ENCODE peak calls at places on chromosomes 5 and 9, in seven cellular contexts. D, T, C, R, W, Y and K are unnamed samples.

GRCh38 chr9:112532427-112532826 is 45.8 kb downstream of the KIAA1958 start:
- DNase-seq in R (no peak), Y (no peak), C (no peak), D (no peak), W (peak), T (peak), K (no peak)

GRCh38 chr5:71971862-71972261 is 135.4 kb upstream of the MAP1B start:
- DNase-seq in Y (no peak), T (no peak), W (no peak), R (no peak), D (no peak), C (no peak), K (no peak)

GRCh38 chr5:56123531-56124243 is 109.4 kb downstream of the ANKRD55 start:
- DNase-seq in D (peak), T (peak), Y (no peak), W (peak), R (peak), C (peak), K (peak)

GRCh38 chr5:76874088-76874581 is 24.3 kb downstream of the S100Z start:
- DNase-seq in T (no peak), C (no peak), W (no peak), R (no peak), Y (peak), D (no peak), K (no peak)

GRCh38 chr5:139183502-139183901 is 14.7 kb downstream of the SIL1 start:
- DNase-seq in C (no peak), R (no peak), D (no peak), Y (no peak), W (no peak), T (no peak), K (no peak)

GRCh38 chr5:134945041-134945440 is 22.7 kb upstream of the CATSPER3 start:
- DNase-seq in Y (no peak), R (no peak), C (no peak), T (peak), D (no peak), W (no peak), K (no peak)

GRCh38 chr5:24999732-25000131 is 355.0 kb upstream of the CDH10 start:
- DNase-seq in W (no peak), D (no peak), T (no peak), C (no peak), R (no peak), Y (no peak), K (no peak)

GRCh38 chr5:149745212-149745943 is 15.3 kb downstream of the PPARGC1B start:
- DNase-seq in C (no peak), D (no peak), R (no peak), W (no peak), Y (no peak), T (no peak), K (no peak)

GRCh38 chr5:39219433-39219832 is at the start of gene FYB1:
- DNase-seq in Y (no peak), D (no peak), W (peak), R (peak), T (no peak), C (no peak), K (no peak)

GRCh38 chr9:133059623-133060022 is 2.2 kb upstream of the CEL start:
- DNase-seq in W (no peak), T (no peak), R (no peak), C (no peak), D (no peak), Y (no peak), K (no peak)

GRCh38 chr5:127898551-127899213 is 184.9 kb upstream of the SLC12A2 start:
- DNase-seq in Y (no peak), D (no peak), W (no peak), C (no peak), R (no peak), T (peak), K (no peak)

GRCh38 chr9:70495514-70495913 is 81.1 kb upstream of the KLF9 start:
- DNase-seq in C (no peak), W (no peak), D (no peak), T (no peak), Y (no peak), R (no peak), K (no peak)

GRCh38 chr9:11233693-11234092 is 620.9 kb upstream of the PTPRD start:
- DNase-seq in Y (no peak), W (no peak), T (no peak), D (no peak), C (no peak), R (no peak), K (no peak)

GRCh38 chr9:7935666-7936065 is 136.1 kb upstream of the DMAC1 start:
- DNase-seq in R (no peak), T (no peak), C (no peak), W (no peak), Y (no peak), D (no peak), K (no peak)

GRCh38 chr5:50320131-50320749 is 120.8 kb downstream of the EMB start:
- DNase-seq in T (no peak), R (no peak), W (no peak), Y (no peak), C (no peak), D (no peak), K (no peak)

DNA sequence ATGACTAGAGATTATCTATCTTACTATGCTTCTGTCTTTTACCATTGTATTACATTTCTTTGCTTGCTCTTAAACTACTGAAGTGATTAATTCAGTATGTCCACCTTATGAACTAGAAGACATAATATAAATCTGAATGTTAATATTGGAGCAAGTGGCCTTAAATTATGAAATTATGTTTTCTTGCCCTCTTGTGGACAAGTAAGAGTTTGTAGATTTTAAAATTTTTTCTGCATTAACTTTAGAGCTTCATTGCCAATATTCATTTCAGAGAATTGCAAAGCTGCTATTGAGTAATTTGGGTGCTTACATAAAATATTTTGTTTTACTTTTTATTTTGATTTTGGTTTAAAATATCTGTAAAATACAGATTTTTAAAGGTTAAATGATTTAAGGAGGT is 55.3 kb downstream of the RANBP17 start:
- DNase-seq in C (no peak), D (no peak), W (peak), T (no peak), Y (no peak), R (no peak), K (no peak)
- TF ChIP-seq CTCF in C (peak), D (no peak), W (peak), T (peak), Y (no peak), R (peak), K (no peak)

DNA sequence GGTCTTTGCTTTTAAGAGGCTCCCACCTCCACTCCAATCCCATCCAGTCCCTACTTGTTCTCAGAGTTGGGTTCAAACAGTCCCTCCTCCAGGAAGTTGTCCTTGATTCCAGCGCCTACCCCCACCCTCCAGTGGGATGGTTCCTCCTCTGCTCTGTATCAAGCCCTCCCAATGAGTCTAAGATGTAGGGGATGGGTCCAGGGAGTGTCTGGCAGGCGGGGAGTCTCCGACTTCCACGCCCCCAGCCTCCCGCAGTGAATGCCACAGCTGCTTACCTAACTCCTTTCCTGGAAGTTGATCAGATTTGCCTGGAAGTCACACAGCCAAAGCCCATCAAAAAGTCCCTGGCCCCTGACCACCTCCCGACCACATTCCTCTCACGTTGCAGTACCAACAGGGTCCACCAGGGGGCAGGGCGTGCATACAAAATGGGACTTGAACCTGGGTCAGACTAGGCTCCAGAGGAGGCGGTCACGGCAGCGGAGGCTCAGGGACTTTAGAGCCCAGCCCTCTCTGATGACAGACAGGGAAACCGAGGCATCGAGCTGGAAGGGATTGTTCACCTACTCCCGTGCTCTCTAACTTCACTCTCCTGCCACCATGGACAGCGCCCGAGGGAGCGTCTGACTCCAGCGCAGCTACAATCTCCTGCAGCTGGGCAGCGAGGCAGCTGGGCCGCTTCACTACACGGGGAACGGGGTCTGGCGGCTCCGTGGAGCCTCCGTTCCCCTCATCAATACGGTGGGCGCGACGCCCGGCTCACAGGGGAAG is 25.0 kb upstream of the TDRD7 start:
- DNase-seq in T (peak), D (peak), R (peak), Y (no peak), C (peak), W (peak), K (peak)
- H3K4me3 ChIP-seq in T (no peak), D (peak), R (no peak), Y (no peak), C (no peak), W (no peak), K (no peak)

GRCh38 chr5:119353686-119354366 is 2.0 kb upstream of the TNFAIP8 start:
- DNase-seq in W (no peak), R (no peak), Y (no peak), D (no peak), T (no peak), C (no peak), K (no peak)

GRCh38 chr5:119355244-119355635 is 579 bp upstream of the TNFAIP8 start:
- DNase-seq in D (peak), W (no peak), T (no peak), C (peak), R (no peak), Y (no peak), K (no peak)

GRCh38 chr5:119353213-119353612 is 2.6 kb upstream of the TNFAIP8 start:
- DNase-seq in R (no peak), T (no peak), C (no peak), W (no peak), D (no peak), Y (no peak), K (no peak)

GRCh38 chr5:119355636-119356383 is at the start of gene TNFAIP8:
- DNase-seq in W (peak), D (peak), T (peak), R (peak), Y (no peak), C (peak), K (no peak)

GRCh38 chr5:119354522-119355243 is 1.1 kb upstream of the TNFAIP8 start:
- DNase-seq in W (no peak), Y (no peak), R (no peak), C (no peak), D (no peak), T (no peak), K (no peak)
- TF ChIP-seq CTCF in W (no peak), Y (no peak), R (no peak), C (no peak), D (no peak), T (no peak), K (no peak)

GRCh38 chr9:120913673-120914266 is 12.8 kb downstream of the TRAF1 start:
- DNase-seq in R (no peak), D (no peak), Y (no peak), C (no peak), T (no peak), W (no peak), K (peak)

GRCh38 chr9:120911295-120911843 is 15.2 kb downstream of the TRAF1 start:
- DNase-seq in C (no peak), Y (no peak), W (no peak), T (no peak), R (no peak), D (no peak), K (no peak)

GRCh38 chr9:120912958-120913672 is 13.5 kb downstream of the TRAF1 start:
- DNase-seq in D (no peak), Y (no peak), W (no peak), C (no peak), R (no peak), T (no peak), K (no peak)

GRCh38 chr9:120909904-120910303 is 16.7 kb downstream of the TRAF1 start:
- DNase-seq in W (no peak), T (no peak), C (no peak), R (no peak), Y (no peak), D (no peak), K (no peak)

DNA sequence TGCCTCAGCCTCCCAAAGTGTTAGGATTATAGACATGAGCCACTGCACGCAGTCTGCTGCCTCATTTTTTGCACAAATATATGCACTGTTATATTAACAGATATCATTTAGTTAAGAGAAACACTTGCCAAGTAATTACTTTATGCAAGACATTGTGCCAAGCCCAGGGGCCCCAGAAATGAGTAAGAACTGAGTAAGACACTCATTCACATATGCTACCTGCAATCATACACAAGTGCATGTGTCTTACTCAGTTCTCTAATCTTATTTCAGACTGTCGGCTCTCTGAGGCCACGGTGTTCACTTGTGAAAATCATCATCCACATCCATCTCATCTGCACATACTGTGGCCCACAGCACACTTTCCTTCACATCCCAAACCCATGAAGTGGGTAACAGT is 16.0 kb downstream of the TRAF1 start:
- DNase-seq in C (no peak), W (no peak), T (no peak), Y (no peak), D (no peak), R (no peak), K (no peak)
- H3K4me3 ChIP-seq in C (no peak), W (no peak), T (no peak), Y (no peak), D (no peak), R (no peak), K (no peak)

DNA sequence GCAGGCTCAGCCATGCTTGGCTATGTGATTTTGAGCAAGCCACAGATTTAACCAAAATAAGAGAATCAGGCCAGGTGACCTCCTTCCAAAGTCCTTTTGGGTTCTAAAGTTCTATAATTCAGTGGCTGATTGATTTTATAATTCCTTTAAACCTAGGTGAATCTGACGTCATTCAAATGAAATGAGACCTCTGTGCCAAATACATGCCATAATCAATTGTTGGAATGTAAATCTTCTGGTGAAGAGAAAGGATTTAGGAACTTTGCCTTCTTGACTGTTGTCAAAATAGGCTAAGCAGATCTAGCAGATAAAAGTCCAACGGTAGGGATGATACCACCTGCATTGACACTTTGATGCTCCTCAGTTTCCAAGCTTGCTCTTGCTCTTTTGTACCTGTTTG is 3.9 kb upstream of the DENND1A start:
- DNase-seq in Y (no peak), W (no peak), R (no peak), D (peak), T (no peak), C (no peak), K (no peak)
- TF ChIP-seq CTCF in Y (no peak), W (no peak), R (no peak), D (no peak), T (no peak), C (no peak), K (no peak)

GRCh38 chr9:101268426-101268825 is 116.4 kb downstream of the BAAT start:
- DNase-seq in W (no peak), T (no peak), R (no peak), C (no peak), D (no peak), Y (no peak), K (no peak)

GRCh38 chr9:101269596-101270324 is 115.0 kb downstream of the BAAT start:
- DNase-seq in C (no peak), Y (no peak), D (no peak), W (no peak), T (no peak), R (no peak), K (no peak)

GRCh38 chr9:101274971-101275670 is 109.7 kb downstream of the BAAT start:
- DNase-seq in D (no peak), T (no peak), W (no peak), C (no peak), R (no peak), Y (no peak), K (no peak)

GRCh38 chr9:101271102-101271501 is 113.7 kb downstream of the BAAT start:
- DNase-seq in R (no peak), D (no peak), C (no peak), W (no peak), T (no peak), Y (no peak), K (no peak)

DNA sequence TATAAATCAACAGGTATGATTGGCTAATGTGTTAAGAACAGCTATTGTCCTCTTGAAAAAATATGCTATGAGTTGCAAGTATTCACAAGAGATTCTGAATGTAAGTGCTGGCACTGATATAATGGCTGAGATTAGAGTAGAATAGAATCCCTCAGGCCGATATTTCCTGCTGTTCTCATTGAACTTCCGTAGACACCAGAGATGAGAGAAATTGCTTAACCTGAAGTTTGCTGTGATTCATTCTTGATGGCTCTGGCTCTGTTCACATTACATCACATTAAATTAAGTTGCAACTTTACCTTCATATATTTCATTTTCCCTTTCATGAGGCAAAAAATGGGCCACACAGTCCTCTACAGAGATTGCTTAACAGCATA is 114.5 kb downstream of the BAAT start:
- DNase-seq in R (no peak), C (no peak), T (no peak), Y (no peak), D (no peak), W (no peak), K (no peak)
- H3K4me3 ChIP-seq in R (no peak), C (no peak), T (no peak), Y (no peak), D (no peak), W (no peak), K (no peak)

DNA sequence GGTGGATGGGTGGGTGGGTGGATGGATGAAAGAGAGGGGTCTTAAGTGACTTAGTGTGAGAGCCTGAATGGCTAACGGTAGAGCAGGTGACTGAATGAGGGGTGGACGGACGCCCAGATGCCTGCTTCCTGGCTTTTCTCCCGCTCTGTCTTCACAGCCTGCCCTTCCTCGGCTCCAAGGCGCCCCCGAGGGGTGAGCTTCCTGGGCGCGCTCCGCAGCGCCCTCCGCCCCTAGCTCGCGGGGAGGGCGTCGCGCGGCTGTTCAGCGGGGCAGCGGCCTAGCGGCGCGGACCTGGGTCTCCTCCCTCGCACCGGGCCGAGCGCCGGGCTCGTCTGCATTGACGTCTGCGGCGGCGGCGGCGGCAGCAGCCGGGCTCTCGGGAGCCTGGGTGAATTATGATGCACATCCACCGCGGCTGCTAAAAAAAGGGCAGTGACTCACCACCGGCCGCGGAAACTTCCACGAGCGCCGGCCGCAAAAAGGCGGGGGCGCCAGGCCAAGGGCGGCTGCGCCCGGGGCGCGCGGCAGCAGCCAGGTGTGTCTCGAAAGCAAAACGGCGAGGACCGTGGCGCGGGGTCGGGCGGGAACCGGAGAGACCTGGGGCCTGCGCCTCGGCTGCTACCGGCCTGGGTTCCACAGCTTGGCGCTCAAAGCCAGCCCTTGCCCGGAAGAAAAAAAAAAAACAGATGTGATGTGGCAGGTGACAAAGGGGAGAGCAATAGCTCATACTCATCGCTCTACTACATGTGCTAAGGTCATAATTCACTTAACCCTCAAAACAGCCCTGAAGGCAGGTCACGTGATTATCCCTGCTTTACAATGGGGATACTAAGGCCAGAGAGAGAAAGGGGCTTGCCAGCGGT is 143.0 kb upstream of the ADRA1B start:
- DNase-seq in D (no peak), Y (no peak), R (peak), W (peak), C (peak), T (peak), K (peak)
- TF ChIP-seq CTCF in D (peak), Y (peak), R (peak), W (peak), C (no peak), T (peak), K (no peak)